ENCODE peak calls at places on chromosome 5, in five cellular contexts. One of them, this sample, is unnamed.

GRCh38 chr5:157217289-157218024 is 36.8 kb downstream of the ITK start:
- DNase-seq in IMR-90: no peak
- DNase-seq in uterus: no peak
- DNase-seq in ovary: no peak
- DNase-seq in H1: no peak
- DNase-seq in this sample: no peak

GRCh38 chr5:88883566-88884434 is 816 bp upstream of the MEF2C start:
- DNase-seq in IMR-90: peak
- DNase-seq in uterus: peak
- DNase-seq in ovary: peak
- DNase-seq in H1: peak
- DNase-seq in this sample: peak

GRCh38 chr5:39302507-39302906 is 61.8 kb downstream of the C9 start:
- DNase-seq in IMR-90: no peak
- DNase-seq in uterus: no peak
- DNase-seq in ovary: no peak
- DNase-seq in H1: no peak
- DNase-seq in this sample: no peak

GRCh38 chr5:137751869-137752491 is 2.2 kb downstream of the HNRNPA0 start:
- DNase-seq in IMR-90: peak
- DNase-seq in uterus: peak
- DNase-seq in ovary: no peak
- DNase-seq in H1: no peak
- DNase-seq in this sample: no peak

GRCh38 chr5:65819905-65820240 is 97.9 kb downstream of the NLN start:
- DNase-seq in IMR-90: no peak
- DNase-seq in uterus: no peak
- DNase-seq in ovary: no peak
- DNase-seq in H1: no peak
- DNase-seq in this sample: no peak

GRCh38 chr5:59506285-59506877 is 387.1 kb downstream of the PDE4D start:
- DNase-seq in IMR-90: peak
- DNase-seq in uterus: no peak
- DNase-seq in ovary: no peak
- DNase-seq in H1: no peak
- DNase-seq in this sample: no peak

GRCh38 chr5:115810776-115811175 is 5.7 kb downstream of the CDO1 start:
- DNase-seq in IMR-90: peak
- DNase-seq in uterus: no peak
- DNase-seq in ovary: no peak
- DNase-seq in H1: no peak
- DNase-seq in this sample: no peak

GRCh38 chr5:81450940-81451339 is 57.0 kb upstream of the ACOT12 start:
- DNase-seq in IMR-90: peak
- DNase-seq in uterus: no peak
- DNase-seq in ovary: no peak
- DNase-seq in H1: no peak
- DNase-seq in this sample: no peak

GRCh38 chr5:172335721-172336120 is 52.2 kb upstream of the UBTD2 start:
- DNase-seq in IMR-90: no peak
- DNase-seq in uterus: no peak
- DNase-seq in ovary: no peak
- DNase-seq in H1: no peak
- DNase-seq in this sample: no peak

GRCh38 chr5:15132816-15133405 is 261.3 kb upstream of the ANKH start:
- DNase-seq in IMR-90: no peak
- DNase-seq in uterus: no peak
- DNase-seq in ovary: no peak
- DNase-seq in H1: no peak
- DNase-seq in this sample: no peak

GRCh38 chr5:31408814-31409213 is 123.1 kb downstream of the DROSHA start:
- DNase-seq in IMR-90: peak
- DNase-seq in uterus: no peak
- DNase-seq in ovary: no peak
- DNase-seq in H1: no peak
- DNase-seq in this sample: no peak

GRCh38 chr5:95784514-95785302 is 37.8 kb downstream of the GLRX start:
- DNase-seq in IMR-90: peak
- DNase-seq in uterus: no peak
- DNase-seq in ovary: no peak
- DNase-seq in H1: no peak
- DNase-seq in this sample: no peak

GRCh38 chr5:62134811-62135210 is 171.2 kb upstream of the KIF2A start:
- DNase-seq in IMR-90: no peak
- DNase-seq in uterus: no peak
- DNase-seq in ovary: no peak
- DNase-seq in H1: no peak
- DNase-seq in this sample: no peak

GRCh38 chr5:76670508-76670907 is 45.4 kb upstream of the F2R start:
- DNase-seq in IMR-90: no peak
- DNase-seq in uterus: no peak
- DNase-seq in ovary: no peak
- DNase-seq in H1: no peak
- DNase-seq in this sample: no peak

GRCh38 chr5:159873680-159874079 is 42.6 kb upstream of the ADRA1B start:
- DNase-seq in IMR-90: no peak
- DNase-seq in uterus: no peak
- DNase-seq in ovary: no peak
- DNase-seq in H1: no peak
- DNase-seq in this sample: no peak

GRCh38 chr5:117189772-117190171 is 615.1 kb upstream of the SEMA6A start:
- DNase-seq in IMR-90: no peak
- DNase-seq in uterus: no peak
- DNase-seq in ovary: no peak
- DNase-seq in H1: no peak
- DNase-seq in this sample: no peak

GRCh38 chr5:128464596-128464995 is 73.4 kb downstream of the FBN2 start:
- DNase-seq in IMR-90: no peak
- DNase-seq in uterus: no peak
- DNase-seq in ovary: no peak
- DNase-seq in H1: no peak
- DNase-seq in this sample: no peak

GRCh38 chr5:132458651-132459030 is 31.9 kb downstream of the IRF1 start:
- DNase-seq in IMR-90: peak
- DNase-seq in uterus: no peak
- DNase-seq in ovary: no peak
- DNase-seq in H1: no peak
- DNase-seq in this sample: no peak

GRCh38 chr5:111092062-111092853 is at the start of gene WDR36:
- DNase-seq in IMR-90: peak
- DNase-seq in uterus: peak
- DNase-seq in ovary: peak
- DNase-seq in H1: peak
- DNase-seq in this sample: peak

GRCh38 chr5:172798422-172799215 is 27.6 kb upstream of the DUSP1 start:
- DNase-seq in IMR-90: peak
- DNase-seq in uterus: peak
- DNase-seq in ovary: peak
- DNase-seq in H1: no peak
- DNase-seq in this sample: peak

GRCh38 chr5:75992677-75993582 is 90.3 kb upstream of the SV2C start:
- DNase-seq in IMR-90: no peak
- DNase-seq in uterus: no peak
- DNase-seq in ovary: no peak
- DNase-seq in H1: no peak
- DNase-seq in this sample: no peak

GRCh38 chr5:159128070-159128507 is 28.4 kb upstream of the EBF1 start:
- DNase-seq in IMR-90: no peak
- DNase-seq in uterus: no peak
- DNase-seq in ovary: no peak
- DNase-seq in H1: no peak
- DNase-seq in this sample: no peak

GRCh38 chr5:8650197-8650596 is 781.2 kb downstream of the MTRR start:
- DNase-seq in IMR-90: peak
- DNase-seq in uterus: no peak
- DNase-seq in ovary: no peak
- DNase-seq in H1: no peak
- DNase-seq in this sample: no peak

GRCh38 chr5:78025540-78025939 is 249.4 kb upstream of the TBCA start:
- DNase-seq in IMR-90: no peak
- DNase-seq in uterus: no peak
- DNase-seq in ovary: no peak
- DNase-seq in H1: no peak
- DNase-seq in this sample: no peak
- TF ChIP-seq CTCF in IMR-90: no peak
- TF ChIP-seq CTCF in uterus: no peak
- TF ChIP-seq CTCF in ovary: no peak
- TF ChIP-seq CTCF in H1: no peak
- TF ChIP-seq CTCF in this sample: no peak

GRCh38 chr5:98786178-98786853 is 12.9 kb downstream of the RGMB start:
- DNase-seq in IMR-90: no peak
- DNase-seq in uterus: no peak
- DNase-seq in ovary: no peak
- DNase-seq in H1: no peak
- DNase-seq in this sample: no peak
- H3K4me3 ChIP-seq in IMR-90: no peak
- H3K4me3 ChIP-seq in uterus: no peak
- H3K4me3 ChIP-seq in ovary: no peak
- H3K4me3 ChIP-seq in H1: no peak
- H3K4me3 ChIP-seq in this sample: no peak

GRCh38 chr5:180494510-180495181 is 467 bp downstream of the CNOT6 start:
- DNase-seq in IMR-90: no peak
- DNase-seq in uterus: no peak
- DNase-seq in ovary: peak
- DNase-seq in H1: peak
- DNase-seq in this sample: peak
- TF ChIP-seq CTCF in IMR-90: peak
- TF ChIP-seq CTCF in uterus: no peak
- TF ChIP-seq CTCF in ovary: no peak
- TF ChIP-seq CTCF in H1: no peak
- TF ChIP-seq CTCF in this sample: no peak

DNA sequence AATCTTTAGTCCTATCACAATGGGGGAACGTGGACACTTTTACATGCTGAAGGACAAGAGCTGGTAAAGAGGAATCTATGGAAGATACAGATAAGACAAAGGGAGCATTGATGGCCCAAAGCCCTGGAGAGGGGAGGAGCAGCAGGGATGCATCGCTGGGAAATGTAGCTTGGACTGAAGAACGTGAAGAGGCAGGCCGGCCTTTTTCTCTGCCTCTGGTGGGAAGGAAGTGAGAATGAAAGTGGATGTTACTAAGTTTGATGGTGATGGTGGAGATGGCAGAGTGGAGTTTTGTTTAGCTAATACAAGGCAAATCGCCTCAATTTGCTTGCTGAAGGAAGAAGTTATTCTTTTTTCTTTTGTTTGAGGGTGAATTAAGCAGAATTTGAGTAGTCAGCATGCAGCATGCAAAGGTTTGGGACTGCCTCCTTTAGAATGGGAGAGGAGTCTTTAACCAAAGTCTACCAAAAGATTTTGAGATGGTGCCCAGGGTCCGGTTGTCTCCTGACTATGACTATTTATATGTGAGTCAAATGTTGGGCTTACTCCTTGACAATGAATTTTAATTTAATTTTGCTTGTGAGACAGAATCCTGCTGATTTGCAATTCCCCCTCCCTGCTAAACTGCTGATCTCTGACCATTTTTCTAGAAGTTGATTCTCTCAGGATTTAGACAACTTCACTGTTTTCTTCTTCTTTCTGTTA is 124.5 kb upstream of the TAF11L2 start:
- DNase-seq in IMR-90: no peak
- DNase-seq in uterus: no peak
- DNase-seq in ovary: no peak
- DNase-seq in H1: no peak
- DNase-seq in this sample: no peak
- H3K4me3 ChIP-seq in IMR-90: no peak
- H3K4me3 ChIP-seq in uterus: no peak
- H3K4me3 ChIP-seq in ovary: no peak
- H3K4me3 ChIP-seq in H1: no peak
- H3K4me3 ChIP-seq in this sample: no peak

GRCh38 chr5:90161399-90161798 is 248.2 kb downstream of the CETN3 start:
- DNase-seq in IMR-90: no peak
- DNase-seq in uterus: no peak
- DNase-seq in ovary: no peak
- DNase-seq in H1: peak
- DNase-seq in this sample: peak
- TF ChIP-seq CTCF in IMR-90: no peak
- TF ChIP-seq CTCF in uterus: no peak
- TF ChIP-seq CTCF in ovary: no peak
- TF ChIP-seq CTCF in H1: peak
- TF ChIP-seq CTCF in this sample: no peak